ENCODE peak calls at places on chromosomes 6 and 20, in five cellular contexts. X is activated CD4-positive, CD25-positive, alpha-beta regulatory T cell; W is left lung; H is Peyer's patch; B is WTC11. U is an unnamed sample.

GRCh38 chr20:41467690-41468089 is 101.1 kb upstream of the EMILIN3 start:
- DNase-seq in B (no peak), W (no peak), X (no peak), H (no peak), U (no peak)

GRCh38 chr6:100463685-100464161 is 998 bp downstream of the SIM1 start:
- DNase-seq in H (no peak), W (no peak), X (no peak), B (no peak), U (no peak)

GRCh38 chr6:72561629-72562028 is 60.2 kb upstream of the KCNQ5 start:
- DNase-seq in H (no peak), W (no peak), B (no peak), X (no peak), U (no peak)

GRCh38 chr6:116022841-116023380 is 37.8 kb downstream of the FRK start:
- DNase-seq in H (no peak), B (no peak), X (no peak), W (no peak), U (no peak)

GRCh38 chr20:50635676-50636600 is 55.4 kb downstream of the RIPOR3 start:
- DNase-seq in H (peak; percentile 39), X (peak; percentile 21), W (peak; percentile 54), B (peak; percentile 93), U (peak; percentile 81)

GRCh38 chr6:21733311-21733710 is 139.8 kb downstream of the SOX4 start:
- DNase-seq in H (no peak), B (no peak), W (no peak), X (no peak), U (no peak)

GRCh38 chr20:48026981-48027592 is 241.8 kb upstream of the SULF2 start:
- DNase-seq in X (no peak), B (no peak), H (no peak), W (no peak), U (no peak)

GRCh38 chr20:5657190-5657872 is 92.9 kb upstream of the SHLD1 start:
- DNase-seq in B (no peak), X (no peak), H (no peak), W (peak; percentile 52), U (no peak)

GRCh38 chr6:40349566-40350192 is 237.5 kb downstream of the LRFN2 start:
- DNase-seq in X (no peak), H (no peak), B (no peak), W (no peak), U (no peak)

GRCh38 chr20:43536817-43537440 is 21.9 kb upstream of the SGK2 start:
- DNase-seq in B (no peak), H (no peak), W (no peak), X (no peak), U (peak; percentile 12)

GRCh38 chr6:169230322-169230665 is 23.4 kb downstream of the THBS2 start:
- DNase-seq in X (no peak), B (no peak), W (no peak), H (no peak), U (no peak)

U was measured in left lobe of liver.